ENCODE peak calls at places on chromosomes 5 and 9, in four cellular contexts. One of them, this sample, is unnamed.

GRCh38 chr9:134215709-134216448 is 51.5 kb upstream of the RNU6ATAC start:
- DNase-seq in T-helper 9 cell: no peak
- DNase-seq in D341Med: no peak
- DNase-seq in effector CD4-positive, alpha-beta T cell: no peak
- DNase-seq in this sample: no peak

GRCh38 chr5:36722913-36723312 is 116.5 kb downstream of the SLC1A3 start:
- DNase-seq in D341Med: no peak
- DNase-seq in effector CD4-positive, alpha-beta T cell: no peak
- DNase-seq in T-helper 9 cell: no peak
- DNase-seq in this sample: no peak

GRCh38 chr9:120916573-120916972 is 10.0 kb downstream of the TRAF1 start:
- DNase-seq in T-helper 9 cell: no peak
- DNase-seq in D341Med: peak
- DNase-seq in effector CD4-positive, alpha-beta T cell: no peak
- DNase-seq in this sample: no peak

GRCh38 chr9:114221706-114222465 is 66.5 kb downstream of the COL27A1 start:
- DNase-seq in T-helper 9 cell: no peak
- DNase-seq in D341Med: no peak
- DNase-seq in effector CD4-positive, alpha-beta T cell: no peak
- DNase-seq in this sample: no peak

GRCh38 chr5:108167174-108167573 is 214.7 kb downstream of the FBXL17 start:
- DNase-seq in T-helper 9 cell: no peak
- DNase-seq in effector CD4-positive, alpha-beta T cell: no peak
- DNase-seq in D341Med: no peak
- DNase-seq in this sample: no peak

GRCh38 chr9:84111726-84112125 is 131.1 kb downstream of the RMI1 start:
- DNase-seq in effector CD4-positive, alpha-beta T cell: no peak
- DNase-seq in D341Med: no peak
- DNase-seq in T-helper 9 cell: no peak
- DNase-seq in this sample: no peak

GRCh38 chr5:134649163-134649916 is 755 bp downstream of the SEC24A start:
- DNase-seq in T-helper 9 cell: no peak
- DNase-seq in D341Med: no peak
- DNase-seq in effector CD4-positive, alpha-beta T cell: no peak
- DNase-seq in this sample: no peak

GRCh38 chr5:53246042-53246836 is 136.7 kb upstream of the MOCS2 start:
- DNase-seq in T-helper 9 cell: no peak
- DNase-seq in effector CD4-positive, alpha-beta T cell: no peak
- DNase-seq in D341Med: no peak
- DNase-seq in this sample: no peak

GRCh38 chr5:178113841-178114324 is 551 bp downstream of the N4BP3 start:
- DNase-seq in T-helper 9 cell: no peak
- DNase-seq in effector CD4-positive, alpha-beta T cell: no peak
- DNase-seq in D341Med: no peak
- DNase-seq in this sample: no peak

GRCh38 chr9:109417585-109418544 is 80.2 kb downstream of the PTPN3 start:
- DNase-seq in T-helper 9 cell: no peak
- DNase-seq in D341Med: no peak
- DNase-seq in effector CD4-positive, alpha-beta T cell: no peak
- DNase-seq in this sample: no peak

This sample was measured in iPS DF 6.9.